ENCODE peak calls at places on chromosomes 6 and 20, in five cellular contexts. L, R, C, A and J are unnamed samples.

GRCh38 chr6:126812651-126813050 is 305.8 kb upstream of the RSPO3 start:
- DNase-seq in A (no peak), C (no peak), R (no peak), L (no peak), J (no peak)

GRCh38 chr6:170068496-170068895 is 222.4 kb downstream of the DLL1 start:
- DNase-seq in A (no peak), L (no peak), C (no peak), R (no peak), J (no peak)

GRCh38 chr6:161169690-161170089 is 104.2 kb downstream of the AGPAT4 start:
- DNase-seq in A (no peak), L (no peak), R (no peak), C (no peak), J (no peak)

GRCh38 chr20:37392441-37393195 is 46.7 kb downstream of the SRC start:
- DNase-seq in L (no peak), A (no peak), R (no peak), C (no peak), J (no peak)

GRCh38 chr20:9442858-9443257 is 71.5 kb upstream of the LAMP5 start:
- DNase-seq in L (no peak), C (no peak), R (no peak), A (no peak), J (no peak)

GRCh38 chr20:63142933-63143332 is 73.0 kb downstream of the YTHDF1 start:
- DNase-seq in R (no peak), A (no peak), L (no peak), C (no peak), J (no peak)

GRCh38 chr6:33661118-33661838 is 40.2 kb downstream of the ITPR3 start:
- DNase-seq in C (no peak), R (no peak), L (no peak), A (no peak), J (no peak)

GRCh38 chr6:134466751-134467525 is 149.0 kb upstream of the SGK1 start:
- DNase-seq in L (no peak), R (no peak), A (no peak), C (no peak), J (no peak)

GRCh38 chr6:1600063-1600763 is 9.5 kb upstream of the FOXC1 start:
- DNase-seq in A (no peak), L (no peak), R (no peak), C (no peak), J (no peak)